ENCODE peak calls at places on chromosomes 5 and 9, in four cellular contexts. X, R, W and B are unnamed samples.

GRCh38 chr5:56557198-56557597 is 258.2 kb upstream of the MAP3K1 start:
- DNase-seq in X (no peak), R (no peak), W (no peak), B (no peak)

GRCh38 chr9:99852617-99853016 is 30.9 kb downstream of the NR4A3 start:
- DNase-seq in X (no peak), R (no peak), W (no peak), B (no peak)

GRCh38 chr5:77877516-77878070 is 101.5 kb upstream of the TBCA start:
- DNase-seq in X (no peak), W (no peak), R (no peak), B (no peak)

GRCh38 chr9:129336130-129336528 is 158.1 kb upstream of the IER5L start:
- DNase-seq in W (no peak), X (no peak), R (no peak), B (no peak)

GRCh38 chr5:94785111-94785510 is 166.6 kb downstream of the SLF1 start:
- DNase-seq in W (no peak), X (peak), R (no peak), B (no peak)

GRCh38 chr9:38367898-38368297 is 24.6 kb upstream of the ALDH1B1 start:
- DNase-seq in X (no peak), W (no peak), R (no peak), B (no peak)

GRCh38 chr5:67393211-67393610 is 196.6 kb upstream of the CD180 start:
- DNase-seq in X (no peak), R (no peak), W (no peak), B (no peak)

GRCh38 chr9:71797266-71797665 is 29.0 kb upstream of the CEMIP2 start:
- DNase-seq in X (no peak), R (no peak), W (no peak), B (no peak)

GRCh38 chr9:91954841-91955471 is 4.9 kb upstream of the ROR2 start:
- DNase-seq in R (no peak), X (no peak), W (no peak), B (peak)

GRCh38 chr5:58183078-58183885 is 276.6 kb downstream of the PLK2 start:
- DNase-seq in R (no peak), W (no peak), X (no peak), B (no peak)

GRCh38 chr9:123481209-123481865 is 125.3 kb downstream of the CRB2 start:
- DNase-seq in X (no peak), W (no peak), R (no peak), B (no peak)

GRCh38 chr5:5409151-5409810 is 13.2 kb upstream of the ICE1 start:
- DNase-seq in X (no peak), W (peak), R (no peak), B (no peak)